ENCODE peak calls at places on chromosomes 2 and 18, in five cellular contexts. F, B, U, S and D are unnamed samples.
A peak's percentile ranks its signal among the peaks of the same experiment; 100 is the strongest.

GRCh38 chr2:157572725-157573124 is 55.9 kb downstream of the ACVR1C start:
- DNase-seq in F (no peak), B (peak; percentile 47), U (peak; percentile 6), S (peak; percentile 70), D (no peak)

GRCh38 chr2:42770288-42771131 is 6.6 kb upstream of the OXER1 start:
- DNase-seq in F (peak; percentile 37), B (peak; percentile 93), U (peak; percentile 51), S (peak; percentile 52), D (peak; percentile 4)

GRCh38 chr2:16608661-16609643 is 56.7 kb downstream of the CYRIA start:
- DNase-seq in F (peak; percentile 55), B (peak; percentile 86), U (peak; percentile 87), S (peak; percentile 83), D (peak; percentile 61)

GRCh38 chr2:74066491-74067203 is 81.1 kb downstream of the BOLA3 start:
- DNase-seq in F (no peak), B (no peak), U (no peak), S (no peak), D (no peak)

GRCh38 chr2:160584972-160585494 is 91.4 kb upstream of the RBMS1 start:
- DNase-seq in F (peak; percentile 57), B (no peak), U (peak; percentile 36), S (no peak), D (no peak)

GRCh38 chr2:201798252-201798918 is 8.0 kb upstream of the CDK15 start:
- DNase-seq in F (peak; percentile 97), B (no peak), U (peak; percentile 94), S (no peak), D (peak; percentile 95)

GRCh38 chr18:32373995-32374394 is 96.7 kb downstream of the GAREM1 start:
- DNase-seq in F (peak; percentile 47), B (no peak), U (peak; percentile 40), S (no peak), D (peak; percentile 59)

GRCh38 chr2:237859533-237860272 is at the start of gene RAMP1:
- DNase-seq in F (no peak), B (peak; percentile 60), U (peak; percentile 66), S (no peak), D (no peak)

GRCh38 chr18:26549486-26550435 is 1.4 kb upstream of the KCTD1 start:
- DNase-seq in F (peak; percentile 62), B (peak; percentile 71), U (peak; percentile 81), S (peak; percentile 34), D (peak; percentile 86)

GRCh38 chr2:178819147-178819875 is 12.1 kb upstream of the TTN start:
- DNase-seq in F (no peak), B (no peak), U (peak; percentile 16), S (no peak), D (no peak)

GRCh38 chr2:238596571-238597551 is 170.1 kb downstream of the ASB1 start:
- DNase-seq in F (peak; percentile 93), B (no peak), U (peak; percentile 93), S (no peak), D (peak; percentile 84)

GRCh38 chr2:44351676-44352075 is 9.6 kb downstream of the PREPL start:
- DNase-seq in F (peak; percentile 48), B (no peak), U (peak; percentile 15), S (no peak), D (no peak)

GRCh38 chr18:74451148-74451547 is 6.0 kb downstream of the DIPK1C start:
- DNase-seq in F (no peak), B (no peak), U (no peak), S (no peak), D (no peak)

GRCh38 chr2:136985044-136985443 is 219.7 kb downstream of the THSD7B start:
- DNase-seq in F (peak; percentile 1), B (no peak), U (peak; percentile 8), S (no peak), D (no peak)

GRCh38 chr2:236692937-236693336 is 123.3 kb downstream of the ACKR3 start:
- DNase-seq in F (no peak), B (no peak), U (no peak), S (no peak), D (no peak)

GRCh38 chr2:134333646-134334189 is 79.8 kb downstream of the MGAT5 start:
- DNase-seq in F (no peak), B (no peak), U (peak; percentile 2), S (no peak), D (no peak)

GRCh38 chr2:201220102-201220570 is 37.2 kb downstream of the CASP10 start:
- DNase-seq in F (no peak), B (peak; percentile 56), U (no peak), S (peak; percentile 15), D (no peak)

GRCh38 chr2:43424262-43425207 is 171.3 kb downstream of the THADA start:
- DNase-seq in F (peak; percentile 87), B (no peak), U (no peak), S (no peak), D (peak; percentile 24)

GRCh38 chr18:24539866-24540604 is 79.6 kb downstream of the HRH4 start:
- DNase-seq in F (no peak), B (no peak), U (no peak), S (no peak), D (no peak)

GRCh38 chr2:238695538-238695937 is 152.3 kb upstream of the TWIST2 start:
- DNase-seq in F (no peak), B (no peak), U (peak; percentile 10), S (no peak), D (no peak)

GRCh38 chr2:55112229-55113016 is 62.2 kb upstream of the RTN4 start:
- DNase-seq in F (peak; percentile 73), B (no peak), U (peak; percentile 87), S (peak; percentile 20), D (no peak)

GRCh38 chr2:157825885-157826284 is 50.2 kb downstream of the ACVR1 start:
- DNase-seq in F (no peak), B (no peak), U (peak; percentile 91), S (no peak), D (peak; percentile 93)

GRCh38 chr2:191311627-191312026 is 66.4 kb downstream of the MYO1B start:
- DNase-seq in F (peak; percentile 90), B (no peak), U (peak; percentile 92), S (no peak), D (peak; percentile 83)

GRCh38 chr18:59899298-59900221 is at the start of gene PMAIP1:
- DNase-seq in F (peak; percentile 89), B (peak; percentile 93), U (peak; percentile 95), S (peak; percentile 81), D (peak; percentile 95)

GRCh38 chr18:74724186-74724585 is 126.5 kb downstream of the ZNF407 start:
- DNase-seq in F (peak; percentile 11), B (no peak), U (peak; percentile 81), S (no peak), D (no peak)

GRCh38 chr2:51065276-51065675 is 33.3 kb upstream of the NRXN1 start:
- DNase-seq in F (peak; percentile 56), B (no peak), U (no peak), S (no peak), D (no peak)

GRCh38 chr2:197184959-197185586 is 125.5 kb downstream of the ANKRD44 start:
- DNase-seq in F (peak; percentile 80), B (no peak), U (no peak), S (no peak), D (peak; percentile 32)

GRCh38 chr18:50937183-50937582 is 30.7 kb upstream of the ELAC1 start:
- DNase-seq in F (no peak), B (no peak), U (no peak), S (no peak), D (no peak)

GRCh38 chr2:33372940-33373553 is 103.4 kb upstream of the RASGRP3 start:
- DNase-seq in F (peak; percentile 19), B (peak; percentile 70), U (no peak), S (peak; percentile 63), D (peak; percentile 43)

GRCh38 chr2:219571311-219572236 is at the start of gene OBSL1:
- DNase-seq in F (peak; percentile 67), B (peak; percentile 95), U (peak; percentile 72), S (no peak), D (peak; percentile 65)

DNA sequence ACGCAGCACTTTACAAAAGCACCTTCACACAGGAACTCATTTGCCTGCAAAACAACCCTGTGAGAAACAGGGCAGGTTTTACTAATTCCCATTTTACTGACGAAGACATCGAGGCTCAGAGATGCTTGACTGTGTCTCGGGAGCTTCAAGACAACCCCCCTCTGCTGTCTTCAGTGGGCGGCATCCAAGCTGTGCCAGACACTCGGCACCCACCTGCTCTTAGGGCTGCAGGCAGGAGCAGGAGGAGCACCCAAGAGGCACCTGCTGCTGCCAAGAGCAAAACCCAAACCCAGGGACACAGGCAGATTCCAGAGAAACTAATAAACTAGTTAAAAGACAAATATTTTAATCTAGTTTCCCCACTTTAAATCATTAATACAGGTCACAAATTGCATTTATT is 67.9 kb downstream of the PPP4R1 start:
- DNase-seq in F (no peak), B (no peak), U (no peak), S (no peak), D (no peak)
- H3K36me3 ChIP-seq in F (peaks cover 43% of the 10 kb centered on the region), B (peaks cover 13% of the 10 kb centered on the region), U (peaks cover 35% of the 10 kb centered on the region), S (peaks cover 55% of the 10 kb centered on the region), D (peaks cover 48% of the 10 kb centered on the region)

GRCh38 chr2:165313448-165313847 is 74.2 kb downstream of the SCN2A start:
- DNase-seq in F (no peak), B (no peak), U (no peak), S (no peak), D (no peak)

GRCh38 chr2:165311949-165312348 is 72.7 kb downstream of the SCN2A start:
- DNase-seq in F (no peak), B (no peak), U (no peak), S (no peak), D (no peak)

GRCh38 chr2:165307317-165307716 is 68.1 kb downstream of the SCN2A start:
- DNase-seq in F (no peak), B (no peak), U (no peak), S (no peak), D (no peak)

GRCh38 chr2:165312999-165313398 is 73.8 kb downstream of the SCN2A start:
- DNase-seq in F (no peak), B (no peak), U (no peak), S (no peak), D (no peak)
- H2AFZ ChIP-seq in F (no peak overlapping the region), B (no peak overlapping the region), U (no peak overlapping the region), S (no peak overlapping the region), D (no peak overlapping the region)

DNA sequence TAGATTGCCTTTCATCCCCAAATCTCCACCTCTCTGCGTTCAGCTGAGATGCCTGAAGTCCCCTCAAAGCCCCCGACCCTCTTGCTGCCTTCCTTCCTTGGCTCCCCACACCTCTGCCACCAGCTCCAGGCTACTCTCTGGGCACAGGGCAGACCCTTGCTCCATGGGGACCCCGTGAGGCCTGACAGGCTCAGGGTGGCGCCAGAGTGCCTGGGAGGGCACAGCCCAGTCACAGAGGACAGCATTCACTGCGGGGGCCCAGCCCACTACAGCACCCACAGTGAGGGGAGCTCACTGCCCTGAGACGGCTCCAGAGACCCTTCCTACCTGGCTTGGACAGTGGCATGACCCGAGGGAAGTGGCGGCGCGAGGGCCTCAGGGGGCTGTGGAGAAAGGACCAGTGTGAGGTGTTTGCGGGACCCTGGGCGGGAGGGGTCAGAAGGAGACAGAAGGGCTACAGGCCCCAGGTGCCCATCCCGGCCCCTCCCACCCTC is 51.0 kb downstream of the AQP12A start:
- DNase-seq in F (no peak), B (peak; percentile 9), U (no peak), S (no peak), D (no peak)
- H3K36me3 ChIP-seq in F (no peaks in the 10 kb centered on the region), B (peaks cover 9% of the 10 kb centered on the region), U (no peaks in the 10 kb centered on the region), S (no peaks in the 10 kb centered on the region), D (no peaks in the 10 kb centered on the region)

GRCh38 chr2:53622141-53622540 is 145.5 kb upstream of the CHAC2 start:
- DNase-seq in F (no peak), B (no peak), U (no peak), S (no peak), D (no peak)

DNA sequence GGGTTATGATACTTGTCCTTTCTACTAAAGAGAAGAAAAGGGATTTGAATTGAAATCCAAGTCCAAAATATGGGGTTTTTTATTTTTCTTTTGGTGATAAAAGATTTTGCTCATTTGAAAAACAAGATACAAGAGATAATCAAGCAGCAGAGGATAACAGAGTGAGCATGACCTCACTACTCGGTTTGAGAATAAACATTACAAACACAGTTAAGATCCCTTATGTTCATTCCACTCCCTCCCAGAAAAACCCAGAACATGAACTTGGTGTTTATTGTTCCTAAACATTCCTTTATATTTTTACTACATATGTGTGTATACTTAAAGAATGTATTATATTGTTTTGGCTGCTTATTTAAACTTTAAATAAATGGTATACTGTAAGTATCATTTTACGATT is 146.6 kb upstream of the CHAC2 start:
- DNase-seq in F (no peak), B (no peak), U (no peak), S (no peak), D (no peak)
- H2AFZ ChIP-seq in F (no peak overlapping the region), B (no peak overlapping the region), U (no peak overlapping the region), S (no peak overlapping the region), D (no peak overlapping the region)